ENCODE peak calls at places on chromosomes 4 and X, in nine cellular contexts. R, D, A, F, X, N, J, V and P are unnamed samples. For H3K27me3 and H3K9me3, the result is how much of the 10 kb centered on the place peaks cover.

GRCh38 chrX:41621236-41621651 is 67.5 kb upstream of the GPR34 start:
- DNase-seq in R (no peak), D (no peak), A (peak), F (no peak), X (no peak), N (no peak), J (no peak), V (no peak), P (no peak)

GRCh38 chrX:111511477-111511876 is at the start of gene SERTM2:
- DNase-seq in R (no peak), D (no peak), A (peak), F (no peak), X (no peak), N (no peak), J (no peak), V (no peak), P (no peak)

GRCh38 chr4:103268746-103269145 is 70.6 kb upstream of the CENPE start:
- DNase-seq in R (no peak), D (no peak), A (no peak), F (no peak), X (no peak), N (no peak), J (no peak), V (no peak), P (no peak)

GRCh38 chr4:26204911-26205368 is 115.9 kb upstream of the RBPJ start:
- DNase-seq in R (no peak), D (no peak), A (no peak), F (no peak), X (no peak), N (peak), J (peak), V (no peak), P (no peak)

GRCh38 chrX:39327705-39328104 is 526.4 kb downstream of the MID1IP1 start:
- DNase-seq in R (no peak), D (no peak), A (no peak), F (no peak), X (no peak), N (no peak), J (no peak), V (no peak), P (no peak)

GRCh38 chr4:15677507-15677988 is 4.1 kb upstream of the FAM200B start:
- DNase-seq in R (no peak), D (no peak), A (peak), F (peak), X (peak), N (no peak), J (no peak), V (no peak), P (no peak)

GRCh38 chr4:6695660-6696581 is 2.2 kb downstream of the S100P start:
- DNase-seq in R (peak), D (no peak), A (peak), F (no peak), X (no peak), N (no peak), J (no peak), V (peak), P (no peak)

GRCh38 chr4:145732895-145733880 is 53.2 kb downstream of the C4orf51 start:
- DNase-seq in R (peak), D (peak), A (peak), F (peak), X (peak), N (peak), J (peak), V (peak), P (peak)

GRCh38 chrX:130887392-130887791 is 15.6 kb downstream of the ENOX2 start:
- DNase-seq in R (no peak), D (no peak), A (no peak), F (no peak), X (no peak), N (no peak), J (no peak), V (no peak), P (no peak)

GRCh38 chr4:42995343-42995944 is 102.9 kb downstream of the GRXCR1 start:
- DNase-seq in R (no peak), D (no peak), A (peak), F (no peak), X (peak), N (no peak), J (no peak), V (no peak), P (no peak)

GRCh38 chr4:11710484-11710883 is 281.8 kb upstream of the HS3ST1 start:
- DNase-seq in R (no peak), D (no peak), A (peak), F (no peak), X (no peak), N (no peak), J (no peak), V (no peak), P (no peak)

GRCh38 chr4:8254076-8254475 is 15.5 kb upstream of the HTRA3 start:
- DNase-seq in R (no peak), D (no peak), A (no peak), F (no peak), X (no peak), N (no peak), J (no peak), V (no peak), P (no peak)

GRCh38 chrX:2703991-2704369 is 12.9 kb downstream of the CD99 start:
- DNase-seq in R (no peak), D (no peak), A (no peak), F (no peak), X (peak), N (peak), J (peak), V (no peak), P (no peak)

GRCh38 chr4:17323619-17324400 is 188.1 kb downstream of the QDPR start:
- DNase-seq in R (no peak), D (no peak), A (peak), F (no peak), X (peak), N (no peak), J (no peak), V (no peak), P (no peak)

GRCh38 chrX:80011522-80011921 is 3.0 kb upstream of the TBX22 start:
- DNase-seq in R (no peak), D (no peak), A (no peak), F (no peak), X (no peak), N (no peak), J (no peak), V (no peak), P (no peak)

GRCh38 chrX:40040686-40041461 is 56.9 kb downstream of the BCOR start:
- DNase-seq in R (no peak), D (no peak), A (no peak), F (no peak), X (no peak), N (no peak), J (no peak), V (no peak), P (no peak)

GRCh38 chr4:153223935-153224334 is 19.7 kb downstream of the TRIM2 start:
- DNase-seq in R (no peak), D (no peak), A (peak), F (no peak), X (no peak), N (no peak), J (no peak), V (no peak), P (no peak)

GRCh38 chrX:121987163-121987562 is 939.8 kb downstream of the GLUD2 start:
- DNase-seq in R (no peak), D (no peak), A (no peak), F (no peak), X (peak), N (no peak), J (no peak), V (no peak), P (no peak)

GRCh38 chrX:14697453-14697852 is 168.1 kb downstream of the GLRA2 start:
- DNase-seq in R (no peak), D (no peak), A (no peak), F (peak), X (peak), N (peak), J (no peak), V (no peak), P (no peak)

GRCh38 chrX:101550825-101551767 is 749 bp downstream of the ARMCX1 start:
- DNase-seq in R (peak), D (no peak), A (peak), F (no peak), X (peak), N (peak), J (peak), V (no peak), P (peak)

GRCh38 chrX:24426340-24426913 is 38.7 kb upstream of the PDK3 start:
- DNase-seq in R (no peak), D (no peak), A (peak), F (no peak), X (peak), N (no peak), J (no peak), V (peak), P (no peak)

GRCh38 chr4:168999836-169000235 is 10.2 kb downstream of the CBR4 start:
- DNase-seq in R (no peak), D (no peak), A (no peak), F (no peak), X (no peak), N (no peak), J (no peak), V (no peak), P (no peak)

GRCh38 chrX:140664939-140665338 is 44.6 kb upstream of the LINC00632 start:
- DNase-seq in R (no peak), D (no peak), A (peak), F (no peak), X (peak), N (no peak), J (no peak), V (no peak), P (no peak)

GRCh38 chr4:80948161-80948560 is 82.3 kb upstream of the BMP3 start:
- DNase-seq in R (no peak), D (no peak), A (no peak), F (no peak), X (no peak), N (no peak), J (no peak), V (no peak), P (no peak)

GRCh38 chr4:173522160-173522873 is 7.7 kb downstream of the HAND2 start:
- DNase-seq in R (peak), D (peak), A (peak), F (no peak), X (peak), N (peak), J (peak), V (no peak), P (no peak)

GRCh38 chrX:152601848-152602616 is 35.7 kb upstream of the GABRQ start:
- DNase-seq in R (no peak), D (no peak), A (no peak), F (peak), X (peak), N (no peak), J (no peak), V (no peak), P (no peak)

GRCh38 chr4:87584509-87584908 is 23.8 kb upstream of the DSPP start:
- DNase-seq in R (no peak), D (no peak), A (no peak), F (no peak), X (no peak), N (no peak), J (no peak), V (no peak), P (no peak)

GRCh38 chr4:153260152-153260551 is 55.9 kb downstream of the TRIM2 start:
- DNase-seq in R (no peak), D (no peak), A (no peak), F (no peak), X (no peak), N (no peak), J (no peak), V (no peak), P (no peak)

GRCh38 chr4:94757192-94758140 is at the start of gene BMPR1B:
- DNase-seq in R (no peak), D (no peak), A (peak), F (no peak), X (peak), N (peak), J (no peak), V (no peak), P (no peak)

GRCh38 chr4:4320951-4321714 is 31.1 kb downstream of the ZBTB49 start:
- DNase-seq in R (no peak), D (no peak), A (no peak), F (no peak), X (no peak), N (no peak), J (no peak), V (no peak), P (no peak)

GRCh38 chr4:81786063-81786763 is 314.5 kb upstream of the RASGEF1B start:
- DNase-seq in R (no peak), D (no peak), A (no peak), F (no peak), X (no peak), N (peak), J (no peak), V (no peak), P (no peak)

GRCh38 chr4:169484485-169484884 is 127.9 kb downstream of the NEK1 start:
- DNase-seq in R (no peak), D (no peak), A (peak), F (no peak), X (no peak), N (no peak), J (no peak), V (no peak), P (no peak)

GRCh38 chr4:128386761-128387599 is 99.4 kb upstream of the PGRMC2 start:
- DNase-seq in R (no peak), D (peak), A (peak), F (peak), X (peak), N (peak), J (peak), V (no peak), P (peak)

GRCh38 chr4:2907706-2908293 is 55.4 kb downstream of the NOP14 start:
- DNase-seq in R (no peak), D (no peak), A (no peak), F (no peak), X (no peak), N (no peak), J (no peak), V (no peak), P (no peak)

GRCh38 chrX:25968920-25969319 is 169.2 kb upstream of the MAGEB18 start:
- DNase-seq in R (no peak), D (no peak), A (no peak), F (no peak), X (peak), N (no peak), J (no peak), V (no peak), P (no peak)

GRCh38 chrX:118864063-118864630 is 40.5 kb downstream of the ZCCHC12 start:
- DNase-seq in R (no peak), D (no peak), A (no peak), F (no peak), X (no peak), N (no peak), J (no peak), V (no peak), P (no peak)

GRCh38 chrX:118865231-118865630 is 41.6 kb downstream of the ZCCHC12 start:
- DNase-seq in R (no peak), D (no peak), A (no peak), F (no peak), X (no peak), N (no peak), J (no peak), V (no peak), P (no peak)

GRCh38 chrX:118862990-118863389 is 39.4 kb downstream of the ZCCHC12 start:
- DNase-seq in R (no peak), D (no peak), A (no peak), F (no peak), X (no peak), N (no peak), J (no peak), V (no peak), P (no peak)

GRCh38 chrX:118861338-118861737 is 37.7 kb downstream of the ZCCHC12 start:
- DNase-seq in R (no peak), D (no peak), A (no peak), F (no peak), X (no peak), N (no peak), J (no peak), V (no peak), P (no peak)

DNA sequence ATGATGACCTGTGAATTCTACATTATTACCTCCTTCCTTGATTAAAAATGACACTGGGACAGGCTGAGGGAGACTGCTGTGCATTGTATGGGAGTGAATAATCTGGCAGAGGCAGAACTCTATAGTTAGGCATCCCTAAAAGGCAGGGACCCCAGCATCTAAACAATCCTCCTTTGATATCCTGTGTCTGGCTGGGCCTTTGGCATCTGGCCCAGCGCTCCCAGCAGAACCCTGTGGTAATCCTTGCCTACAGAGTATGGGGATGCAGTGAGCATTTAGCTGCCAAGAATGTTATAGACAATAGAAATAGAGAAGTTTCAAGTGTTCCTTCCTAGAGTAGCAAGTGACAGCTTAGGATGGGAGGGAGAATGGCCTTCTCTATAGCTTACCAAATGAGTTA is 38.5 kb downstream of the ZCCHC12 start:
- DNase-seq in R (no peak), D (no peak), A (no peak), F (no peak), X (peak), N (no peak), J (no peak), V (no peak), P (no peak)
- H3K27me3 ChIP-seq in R (under half), D (under half), A (under half), F (under half), X (under half), N (under half), J (under half), V (under half), P (under half)

GRCh38 chrX:1423215-1423614 is 29.5 kb downstream of the ASMTL start:
- DNase-seq in R (no peak), D (no peak), A (no peak), F (no peak), X (no peak), N (no peak), J (no peak), V (no peak), P (peak)
- H3K9me3 ChIP-seq in R (under half), D (under half), A (under half), F (under half), X (under half), N (under half), J (under half), V (under half), P (under half)

GRCh38 chr4:76212851-76213414 is 691 bp downstream of the SCARB2 start:
- DNase-seq in R (no peak), D (no peak), A (peak), F (no peak), X (peak), N (no peak), J (no peak), V (peak), P (no peak)

GRCh38 chr4:76211769-76212168 is 1.9 kb downstream of the SCARB2 start:
- DNase-seq in R (no peak), D (no peak), A (no peak), F (no peak), X (peak), N (no peak), J (no peak), V (no peak), P (no peak)

GRCh38 chr4:76210502-76210901 is 3.1 kb downstream of the SCARB2 start:
- DNase-seq in R (no peak), D (no peak), A (no peak), F (no peak), X (peak), N (no peak), J (no peak), V (no peak), P (no peak)

GRCh38 chr4:76213415-76214268 is at the start of gene SCARB2:
- DNase-seq in R (peak), D (peak), A (peak), F (peak), X (peak), N (peak), J (peak), V (peak), P (peak)

GRCh38 chr4:76212301-76212700 is 1.3 kb downstream of the SCARB2 start:
- DNase-seq in R (no peak), D (no peak), A (no peak), F (no peak), X (no peak), N (no peak), J (no peak), V (no peak), P (no peak)
- H3K4me3 ChIP-seq in R (peak), D (peak), A (peak), F (peak), X (peak), N (peak), J (peak), V (peak), P (peak)

GRCh38 chrX:11629593-11630211 is 36.0 kb downstream of the ARHGAP6 start:
- DNase-seq in R (no peak), D (no peak), A (peak), F (no peak), X (no peak), N (peak), J (no peak), V (no peak), P (peak)
- H3K27me3 ChIP-seq in R (under half), D (under half), A (under half), F (under half), X (under half), N (under half), J (under half), V (under half), P (under half)

GRCh38 chrX:67998540-67998939 is 434.8 kb downstream of the OPHN1 start:
- DNase-seq in R (no peak), D (no peak), A (no peak), F (no peak), X (no peak), N (no peak), J (no peak), V (no peak), P (no peak)
- H3K9me3 ChIP-seq in R (under half), D (under half), A (under half), F (under half), X (under half), N (under half), J (under half), V (under half), P (under half)

DNA sequence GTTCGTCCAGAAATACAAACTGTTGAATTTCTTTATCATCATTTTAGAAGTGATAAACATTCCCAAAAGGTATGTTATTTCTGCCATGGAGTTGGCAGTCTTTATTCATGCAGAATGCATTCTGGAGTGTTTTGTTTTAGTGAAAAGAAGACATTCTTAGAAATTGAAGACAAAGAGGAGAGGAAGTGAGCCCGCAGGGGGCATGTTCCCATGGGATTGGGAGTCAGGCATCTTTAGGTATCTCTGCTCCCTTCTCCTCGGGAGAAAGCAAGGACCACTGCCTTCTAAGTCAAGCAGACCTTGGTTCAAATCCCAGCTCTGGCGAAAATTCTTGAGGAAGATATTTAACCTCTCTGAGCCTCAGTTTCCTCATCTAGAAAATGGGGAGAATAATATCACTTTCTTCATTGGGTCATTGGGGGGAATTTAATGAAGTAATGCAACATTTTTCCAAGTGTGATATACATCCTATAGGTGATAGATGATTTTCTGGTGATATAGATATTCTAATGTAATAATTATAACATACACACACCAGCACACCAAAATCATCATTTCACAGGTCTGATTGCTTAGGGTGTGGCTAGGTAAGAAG is 26.5 kb upstream of the CHRNA9 start:
- DNase-seq in R (no peak), D (no peak), A (no peak), F (no peak), X (no peak), N (no peak), J (no peak), V (no peak), P (no peak)
- H3K4me3 ChIP-seq in R (no peak), D (no peak), A (no peak), F (no peak), X (no peak), N (no peak), J (no peak), V (peak), P (no peak)